ENCODE peak calls at places on chromosome 5, in ten cellular contexts. P is hippocampal formation, L is esophagus squamous epithelium, Z is breast epithelium, Q is bronchial epithelial cell, S is progenitor cell of endocrine pancreas, R is T-helper 2 cell, B is M059J, I is non-pigmented ciliary epithelial cell, X is HEK293T. U is an unnamed sample.

GRCh38 chr5:152056931-152057330 is 132.3 kb upstream of the GLRA1 start:
- DNase-seq in Q (no peak), R (no peak), L (no peak), I (no peak), P (no peak), B (no peak), Z (no peak), S (no peak), X (no peak), U (no peak)

GRCh38 chr5:62778327-62779009 is 199.8 kb downstream of the LRRC70 start:
- DNase-seq in I (no peak), S (no peak), X (no peak), Q (no peak), B (no peak), R (no peak), P (no peak), L (no peak), Z (no peak), U (no peak)

GRCh38 chr5:32541241-32541640 is 44.1 kb upstream of the SUB1 start:
- DNase-seq in R (no peak), Q (no peak), S (no peak), B (peak; percentile 46), L (no peak), Z (no peak), P (no peak), I (no peak), X (no peak), U (no peak)

GRCh38 chr5:56169281-56169680 is 63.8 kb downstream of the ANKRD55 start:
- DNase-seq in P (no peak), X (no peak), B (no peak), R (no peak), L (no peak), I (no peak), Q (no peak), S (no peak), Z (no peak), U (no peak)

GRCh38 chr5:136053336-136054121 is 24.7 kb downstream of the TGFBI start:
- DNase-seq in Q (peak; percentile 95), X (no peak), R (no peak), Z (no peak), P (no peak), B (peak; percentile 99), I (peak; percentile 96), L (no peak), S (no peak), U (no peak)

GRCh38 chr5:7396169-7397004 is 449 bp downstream of the ADCY2 start:
- DNase-seq in L (no peak), Q (peak; percentile 21), P (no peak), B (no peak), S (peak; percentile 22), X (peak; percentile 18), I (no peak), Z (no peak), R (no peak), U (no peak)

GRCh38 chr5:67353500-67353931 is 156.9 kb upstream of the CD180 start:
- DNase-seq in Q (no peak), B (peak; percentile 40), Z (no peak), S (no peak), R (no peak), L (no peak), X (no peak), P (no peak), I (no peak), U (no peak)

GRCh38 chr5:168425997-168426863 is 60.0 kb upstream of the RARS1 start:
- DNase-seq in R (no peak), P (no peak), Z (no peak), L (no peak), Q (no peak), X (no peak), S (no peak), I (no peak), B (no peak), U (no peak)

GRCh38 chr5:23089316-23089715 is 236.2 kb upstream of the CDH12 start:
- DNase-seq in S (no peak), X (no peak), B (no peak), Q (no peak), I (no peak), L (no peak), Z (no peak), R (no peak), P (no peak), U (no peak)

GRCh38 chr5:96816430-96816939 is 8.7 kb upstream of the ERAP1 start:
- DNase-seq in Z (no peak), R (no peak), X (no peak), P (no peak), L (no peak), S (no peak), B (peak; percentile 75), I (no peak), Q (no peak), U (peak; percentile 60)

GRCh38 chr5:165029471-165029870 is 1524.1 kb downstream of the MAT2B start:
- DNase-seq in B (peak; percentile 0), I (no peak), R (no peak), X (peak; percentile 32), Q (no peak), S (no peak), Z (no peak), L (no peak), P (no peak), U (no peak)

GRCh38 chr5:8981016-8981415 is 564.9 kb downstream of the SEMA5A start:
- DNase-seq in X (no peak), L (no peak), B (no peak), R (no peak), S (no peak), I (no peak), Z (no peak), P (no peak), Q (peak; percentile 86), U (no peak)

GRCh38 chr5:72407541-72407940 is 87.4 kb downstream of the PTCD2 start:
- DNase-seq in P (no peak), R (no peak), X (no peak), Q (peak; percentile 39), Z (no peak), I (no peak), B (peak; percentile 70), S (no peak), L (no peak), U (no peak)

GRCh38 chr5:79255786-79256557 is 20.0 kb downstream of the JMY start:
- DNase-seq in L (no peak), R (no peak), Q (peak; percentile 54), Z (no peak), B (peak; percentile 58), P (no peak), S (peak; percentile 19), X (peak; percentile 58), I (no peak), U (peak; percentile 3)

GRCh38 chr5:17400724-17401508 is 97.1 kb upstream of the TAF11L2 start:
- DNase-seq in L (no peak), X (no peak), Q (peak; percentile 15), B (no peak), P (no peak), Z (no peak), R (no peak), I (no peak), S (no peak), U (no peak)

GRCh38 chr5:150286820-150287219 is 2.8 kb downstream of the CAMK2A start:
- DNase-seq in Z (no peak), Q (no peak), X (peak; percentile 66), R (no peak), S (no peak), P (no peak), B (no peak), I (no peak), L (no peak), U (no peak)

GRCh38 chr5:111975133-111975532 is 218.1 kb upstream of the NREP start:
- DNase-seq in S (no peak), P (no peak), X (no peak), I (no peak), B (no peak), R (no peak), Q (no peak), Z (no peak), L (no peak), U (no peak)

GRCh38 chr5:148397968-148398595 is 14.3 kb downstream of the FBXO38 start:
- DNase-seq in R (no peak), S (no peak), Z (no peak), L (no peak), I (no peak), Q (peak; percentile 81), P (no peak), X (no peak), B (no peak), U (no peak)

GRCh38 chr5:35009657-35010056 is 38.1 kb downstream of the AGXT2 start:
- DNase-seq in S (no peak), X (no peak), L (no peak), P (no peak), B (no peak), R (no peak), I (no peak), Q (no peak), Z (no peak), U (no peak)

GRCh38 chr5:29382735-29383280 is 1810.7 kb upstream of the CDH6 start:
- DNase-seq in R (no peak), P (no peak), Q (no peak), L (no peak), I (no peak), Z (no peak), X (no peak), B (peak; percentile 59), S (no peak), U (no peak)

GRCh38 chr5:35194636-35195471 is 35.4 kb downstream of the PRLR start:
- DNase-seq in B (no peak), S (no peak), I (no peak), P (no peak), L (no peak), Z (no peak), X (no peak), R (no peak), Q (no peak), U (no peak)

GRCh38 chr5:78964889-78965288 is 20.2 kb downstream of the ARSB start:
- DNase-seq in Q (peak; percentile 70), P (no peak), R (no peak), Z (no peak), S (no peak), I (no peak), X (peak; percentile 32), B (peak; percentile 73), L (no peak), U (no peak)

GRCh38 chr5:25423271-25423670 is 778.5 kb upstream of the CDH10 start:
- DNase-seq in Z (no peak), B (no peak), Q (no peak), I (no peak), R (no peak), P (no peak), X (no peak), L (no peak), S (no peak), U (no peak)

GRCh38 chr5:163540711-163541110 is 35.3 kb downstream of the MAT2B start:
- DNase-seq in P (no peak), Z (no peak), B (no peak), L (no peak), I (no peak), R (no peak), X (no peak), Q (no peak), S (no peak), U (no peak)

GRCh38 chr5:161847896-161848510 is at the start of gene GABRA1:
- DNase-seq in Q (no peak), S (peak; percentile 11), Z (no peak), R (no peak), L (no peak), I (no peak), X (no peak), P (no peak), B (no peak), U (no peak)

GRCh38 chr5:1044117-1044516 is 35.5 kb downstream of the NKD2 start:
- DNase-seq in R (no peak), L (no peak), B (no peak), Z (no peak), Q (no peak), X (no peak), I (no peak), S (no peak), P (no peak), U (no peak)

GRCh38 chr5:174410716-174411512 is 313.5 kb upstream of the MSX2 start:
- DNase-seq in P (no peak), B (peak; percentile 93), Z (no peak), S (no peak), Q (no peak), L (no peak), X (no peak), I (no peak), R (no peak), U (no peak)

GRCh38 chr5:159936686-159937329 is 20.5 kb downstream of the ADRA1B start:
- DNase-seq in X (no peak), R (no peak), Q (peak; percentile 89), B (peak; percentile 53), P (no peak), S (no peak), Z (no peak), L (no peak), I (no peak), U (no peak)

U was measured in NK-92 treated with Interleukin-12 subunit alpha and Interleukin-12 subunit beta, amount 100 ng/mL, for 24 hours.